ENCODE peak calls at places on chromosomes 16 and 17, in six cellular contexts. One of them, this sample, is unnamed.

GRCh38 chr17:4483012-4483840 is 15.5 kb upstream of the SPNS2 start:
- DNase-seq in NCI-H2227 treated with DMSO at 0.1 percent for 48 hours: no peak
- DNase-seq in head of caudate nucleus: no peak
- DNase-seq in Right ventricle myocardium inferior: peak; percentile 42
- DNase-seq in stimulated activated CD4-positive, alpha-beta T cell treated with anti-CD3 and anti-CD28 coated beads, Interleukin-2, amount 100 ng/mL, for 24 hours: no peak
- DNase-seq in stimulated activated CD8-positive, alpha-beta memory T cell treated with anti-CD3 and anti-CD28 coated beads, Interleukin-7, amount 100 ng/mL, for 1 hour: no peak
- DNase-seq in this sample: no peak

GRCh38 chr16:50616883-50617629 is 64.1 kb downstream of the SNX20 start:
- DNase-seq in stimulated activated CD8-positive, alpha-beta memory T cell treated with anti-CD3 and anti-CD28 coated beads, Interleukin-7, amount 100 ng/mL, for 1 hour: no peak
- DNase-seq in stimulated activated CD4-positive, alpha-beta T cell treated with anti-CD3 and anti-CD28 coated beads, Interleukin-2, amount 100 ng/mL, for 24 hours: no peak
- DNase-seq in head of caudate nucleus: no peak
- DNase-seq in NCI-H2227 treated with DMSO at 0.1 percent for 48 hours: no peak
- DNase-seq in Right ventricle myocardium inferior: peak; percentile 20
- DNase-seq in this sample: no peak

GRCh38 chr17:54899721-54900456 is 763 bp upstream of the TOM1L1 start:
- DNase-seq in stimulated activated CD4-positive, alpha-beta T cell treated with anti-CD3 and anti-CD28 coated beads, Interleukin-2, amount 100 ng/mL, for 24 hours: no peak
- DNase-seq in Right ventricle myocardium inferior: no peak
- DNase-seq in stimulated activated CD8-positive, alpha-beta memory T cell treated with anti-CD3 and anti-CD28 coated beads, Interleukin-7, amount 100 ng/mL, for 1 hour: no peak
- DNase-seq in head of caudate nucleus: no peak
- DNase-seq in NCI-H2227 treated with DMSO at 0.1 percent for 48 hours: peak; percentile 36
- DNase-seq in this sample: no peak

GRCh38 chr16:74477226-74477625 is 55.9 kb upstream of the CLEC18B start:
- DNase-seq in NCI-H2227 treated with DMSO at 0.1 percent for 48 hours: no peak
- DNase-seq in head of caudate nucleus: no peak
- DNase-seq in stimulated activated CD8-positive, alpha-beta memory T cell treated with anti-CD3 and anti-CD28 coated beads, Interleukin-7, amount 100 ng/mL, for 1 hour: no peak
- DNase-seq in stimulated activated CD4-positive, alpha-beta T cell treated with anti-CD3 and anti-CD28 coated beads, Interleukin-2, amount 100 ng/mL, for 24 hours: no peak
- DNase-seq in Right ventricle myocardium inferior: no peak
- DNase-seq in this sample: no peak

GRCh38 chr17:13385481-13385907 is 216.2 kb downstream of the HS3ST3A1 start:
- DNase-seq in head of caudate nucleus: no peak
- DNase-seq in stimulated activated CD8-positive, alpha-beta memory T cell treated with anti-CD3 and anti-CD28 coated beads, Interleukin-7, amount 100 ng/mL, for 1 hour: no peak
- DNase-seq in NCI-H2227 treated with DMSO at 0.1 percent for 48 hours: no peak
- DNase-seq in stimulated activated CD4-positive, alpha-beta T cell treated with anti-CD3 and anti-CD28 coated beads, Interleukin-2, amount 100 ng/mL, for 24 hours: no peak
- DNase-seq in Right ventricle myocardium inferior: no peak
- DNase-seq in this sample: no peak

GRCh38 chr17:48484850-48485249 is 46.0 kb downstream of the HOXB1 start:
- DNase-seq in stimulated activated CD8-positive, alpha-beta memory T cell treated with anti-CD3 and anti-CD28 coated beads, Interleukin-7, amount 100 ng/mL, for 1 hour: no peak
- DNase-seq in stimulated activated CD4-positive, alpha-beta T cell treated with anti-CD3 and anti-CD28 coated beads, Interleukin-2, amount 100 ng/mL, for 24 hours: no peak
- DNase-seq in Right ventricle myocardium inferior: no peak
- DNase-seq in NCI-H2227 treated with DMSO at 0.1 percent for 48 hours: no peak
- DNase-seq in head of caudate nucleus: no peak
- DNase-seq in this sample: no peak

GRCh38 chr17:9115446-9116265 is 94.3 kb downstream of the NTN1 start:
- DNase-seq in NCI-H2227 treated with DMSO at 0.1 percent for 48 hours: no peak
- DNase-seq in stimulated activated CD8-positive, alpha-beta memory T cell treated with anti-CD3 and anti-CD28 coated beads, Interleukin-7, amount 100 ng/mL, for 1 hour: peak; percentile 2
- DNase-seq in stimulated activated CD4-positive, alpha-beta T cell treated with anti-CD3 and anti-CD28 coated beads, Interleukin-2, amount 100 ng/mL, for 24 hours: peak; percentile 44
- DNase-seq in Right ventricle myocardium inferior: peak; percentile 84
- DNase-seq in head of caudate nucleus: peak; percentile 23
- DNase-seq in this sample: no peak

GRCh38 chr17:78442648-78443128 is 64.2 kb downstream of the PGS1 start:
- DNase-seq in NCI-H2227 treated with DMSO at 0.1 percent for 48 hours: no peak
- DNase-seq in Right ventricle myocardium inferior: peak; percentile 92
- DNase-seq in stimulated activated CD8-positive, alpha-beta memory T cell treated with anti-CD3 and anti-CD28 coated beads, Interleukin-7, amount 100 ng/mL, for 1 hour: peak; percentile 19
- DNase-seq in head of caudate nucleus: no peak
- DNase-seq in stimulated activated CD4-positive, alpha-beta T cell treated with anti-CD3 and anti-CD28 coated beads, Interleukin-2, amount 100 ng/mL, for 24 hours: no peak
- DNase-seq in this sample: no peak

GRCh38 chr16:19863990-19864389 is 20.7 kb downstream of the GPRC5B start:
- DNase-seq in NCI-H2227 treated with DMSO at 0.1 percent for 48 hours: no peak
- DNase-seq in stimulated activated CD4-positive, alpha-beta T cell treated with anti-CD3 and anti-CD28 coated beads, Interleukin-2, amount 100 ng/mL, for 24 hours: no peak
- DNase-seq in stimulated activated CD8-positive, alpha-beta memory T cell treated with anti-CD3 and anti-CD28 coated beads, Interleukin-7, amount 100 ng/mL, for 1 hour: no peak
- DNase-seq in Right ventricle myocardium inferior: no peak
- DNase-seq in head of caudate nucleus: no peak
- DNase-seq in this sample: no peak

GRCh38 chr16:56961386-56961785 is 364 bp upstream of the CETP start:
- DNase-seq in stimulated activated CD4-positive, alpha-beta T cell treated with anti-CD3 and anti-CD28 coated beads, Interleukin-2, amount 100 ng/mL, for 24 hours: no peak
- DNase-seq in NCI-H2227 treated with DMSO at 0.1 percent for 48 hours: no peak
- DNase-seq in head of caudate nucleus: no peak
- DNase-seq in Right ventricle myocardium inferior: no peak
- DNase-seq in stimulated activated CD8-positive, alpha-beta memory T cell treated with anti-CD3 and anti-CD28 coated beads, Interleukin-7, amount 100 ng/mL, for 1 hour: no peak
- DNase-seq in this sample: no peak

GRCh38 chr16:7423436-7423941 is 90.8 kb downstream of the RBFOX1 start:
- DNase-seq in head of caudate nucleus: no peak
- DNase-seq in stimulated activated CD4-positive, alpha-beta T cell treated with anti-CD3 and anti-CD28 coated beads, Interleukin-2, amount 100 ng/mL, for 24 hours: no peak
- DNase-seq in NCI-H2227 treated with DMSO at 0.1 percent for 48 hours: no peak
- DNase-seq in Right ventricle myocardium inferior: no peak
- DNase-seq in stimulated activated CD8-positive, alpha-beta memory T cell treated with anti-CD3 and anti-CD28 coated beads, Interleukin-7, amount 100 ng/mL, for 1 hour: no peak
- DNase-seq in this sample: no peak

GRCh38 chr17:34850023-34850422 is 111.2 kb downstream of the CCT6B start:
- DNase-seq in NCI-H2227 treated with DMSO at 0.1 percent for 48 hours: no peak
- DNase-seq in stimulated activated CD8-positive, alpha-beta memory T cell treated with anti-CD3 and anti-CD28 coated beads, Interleukin-7, amount 100 ng/mL, for 1 hour: no peak
- DNase-seq in stimulated activated CD4-positive, alpha-beta T cell treated with anti-CD3 and anti-CD28 coated beads, Interleukin-2, amount 100 ng/mL, for 24 hours: no peak
- DNase-seq in Right ventricle myocardium inferior: no peak
- DNase-seq in head of caudate nucleus: no peak
- DNase-seq in this sample: no peak